ENCODE peak calls at places on chromosomes 12 and 14, in seven cellular contexts. One of them, this sample, is unnamed.

GRCh38 chr12:27270148-27270547 is 26.1 kb downstream of the STK38L start:
- DNase-seq in H9: no peak
- DNase-seq in mesendoderm: no peak
- DNase-seq in IMR-90: no peak
- DNase-seq in H1: no peak
- DNase-seq in mesenchymal stem cell: no peak
- DNase-seq in trophoblast cell: no peak
- DNase-seq in this sample: no peak

GRCh38 chr14:76876076-76876475 is 49.9 kb downstream of the LRRC74A start:
- DNase-seq in H9: peak; percentile 77
- DNase-seq in mesendoderm: peak; percentile 83
- DNase-seq in IMR-90: peak; percentile 73
- DNase-seq in H1: peak; percentile 76
- DNase-seq in mesenchymal stem cell: peak; percentile 73
- DNase-seq in trophoblast cell: peak; percentile 79
- DNase-seq in this sample: peak; percentile 65

GRCh38 chr12:89212339-89212771 is 139.9 kb downstream of the DUSP6 start:
- DNase-seq in H9: no peak
- DNase-seq in mesendoderm: no peak
- DNase-seq in IMR-90: no peak
- DNase-seq in H1: no peak
- DNase-seq in mesenchymal stem cell: no peak
- DNase-seq in trophoblast cell: no peak
- DNase-seq in this sample: no peak

GRCh38 chr14:89267163-89267562 is 149.9 kb downstream of the FOXN3 start:
- DNase-seq in H9: no peak
- DNase-seq in mesendoderm: peak; percentile 49
- DNase-seq in IMR-90: no peak
- DNase-seq in H1: no peak
- DNase-seq in mesenchymal stem cell: no peak
- DNase-seq in trophoblast cell: no peak
- DNase-seq in this sample: no peak

GRCh38 chr12:15186593-15186992 is 34.6 kb downstream of the RERG start:
- DNase-seq in H9: no peak
- DNase-seq in mesendoderm: no peak
- DNase-seq in IMR-90: no peak
- DNase-seq in H1: no peak
- DNase-seq in mesenchymal stem cell: no peak
- DNase-seq in trophoblast cell: no peak
- DNase-seq in this sample: no peak

GRCh38 chr14:50303744-50304471 is 8.1 kb downstream of the L2HGDH start:
- DNase-seq in H9: no peak
- DNase-seq in mesendoderm: no peak
- DNase-seq in IMR-90: peak; percentile 28
- DNase-seq in H1: no peak
- DNase-seq in mesenchymal stem cell: peak; percentile 45
- DNase-seq in trophoblast cell: peak; percentile 89
- DNase-seq in this sample: no peak

GRCh38 chr12:535396-535795 is 75.7 kb downstream of the B4GALNT3 start:
- DNase-seq in H9: no peak
- DNase-seq in mesendoderm: no peak
- DNase-seq in IMR-90: no peak
- DNase-seq in H1: no peak
- DNase-seq in mesenchymal stem cell: no peak
- DNase-seq in trophoblast cell: no peak
- DNase-seq in this sample: no peak

GRCh38 chr12:52380271-52380694 is 5.2 kb downstream of the KRT84 start:
- DNase-seq in H9: peak; percentile 81
- DNase-seq in mesendoderm: peak; percentile 49
- DNase-seq in IMR-90: no peak
- DNase-seq in H1: peak; percentile 67
- DNase-seq in mesenchymal stem cell: peak; percentile 16
- DNase-seq in trophoblast cell: peak; percentile 63
- DNase-seq in this sample: no peak

GRCh38 chr14:100535287-100536131 is 51.7 kb downstream of the BEGAIN start:
- DNase-seq in H9: peak; percentile 17
- DNase-seq in mesendoderm: no peak
- DNase-seq in IMR-90: no peak
- DNase-seq in H1: no peak
- DNase-seq in mesenchymal stem cell: no peak
- DNase-seq in trophoblast cell: no peak
- DNase-seq in this sample: no peak

GRCh38 chr14:93638790-93639189 is 149.5 kb downstream of the PRIMA1 start:
- DNase-seq in H9: no peak
- DNase-seq in mesendoderm: no peak
- DNase-seq in IMR-90: no peak
- DNase-seq in H1: no peak
- DNase-seq in mesenchymal stem cell: no peak
- DNase-seq in trophoblast cell: no peak
- DNase-seq in this sample: no peak

GRCh38 chr14:104443391-104444158 is 136.0 kb upstream of the C14orf180 start:
- DNase-seq in H9: peak; percentile 66
- DNase-seq in mesendoderm: peak; percentile 71
- DNase-seq in IMR-90: no peak
- DNase-seq in H1: peak; percentile 73
- DNase-seq in mesenchymal stem cell: no peak
- DNase-seq in trophoblast cell: peak; percentile 1
- DNase-seq in this sample: no peak
- H3K4me1 ChIP-seq in H9: no peaks in the 10 kb centered on the region
- H3K4me1 ChIP-seq in mesendoderm: no peaks in the 10 kb centered on the region
- H3K4me1 ChIP-seq in IMR-90: no peaks in the 10 kb centered on the region
- H3K4me1 ChIP-seq in H1: peaks cover 7% of the 10 kb centered on the region
- H3K4me1 ChIP-seq in mesenchymal stem cell: no peaks in the 10 kb centered on the region
- H3K4me1 ChIP-seq in trophoblast cell: no peaks in the 10 kb centered on the region
- H3K4me1 ChIP-seq in this sample: peaks cover 25% of the 10 kb centered on the region

DNA sequence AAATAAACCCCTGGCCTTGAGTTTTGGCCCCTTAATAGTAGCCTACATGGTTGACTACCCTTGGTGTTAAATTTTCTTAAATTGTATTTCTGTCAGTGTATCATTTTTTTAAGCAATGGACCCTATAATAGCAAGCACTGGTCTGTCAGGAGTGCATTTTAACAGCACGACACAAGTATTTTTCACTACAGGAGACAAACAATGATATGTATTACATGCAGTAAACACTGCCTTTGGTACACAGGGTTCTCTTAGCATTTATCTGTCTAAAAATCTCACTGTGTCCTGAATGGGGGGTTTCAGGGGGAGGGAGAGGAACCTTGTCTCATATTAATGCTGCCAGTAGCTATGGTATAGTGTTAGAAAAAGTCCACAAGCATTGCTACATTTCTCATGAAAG is 18.4 kb downstream of the LMO3 start:
- DNase-seq in H9: no peak
- DNase-seq in mesendoderm: no peak
- DNase-seq in IMR-90: no peak
- DNase-seq in H1: no peak
- DNase-seq in mesenchymal stem cell: no peak
- DNase-seq in trophoblast cell: no peak
- DNase-seq in this sample: no peak
- H3K9ac ChIP-seq in H9: no peak overlapping the region
- H3K9ac ChIP-seq in mesendoderm: no peak overlapping the region
- H3K9ac ChIP-seq in IMR-90: no peak overlapping the region
- H3K9ac ChIP-seq in H1: no peak overlapping the region
- H3K9ac ChIP-seq in mesenchymal stem cell: peak overlapping the region; percentile 77
- H3K9ac ChIP-seq in trophoblast cell: no peak overlapping the region
- H3K9ac ChIP-seq in this sample: no peak overlapping the region

DNA sequence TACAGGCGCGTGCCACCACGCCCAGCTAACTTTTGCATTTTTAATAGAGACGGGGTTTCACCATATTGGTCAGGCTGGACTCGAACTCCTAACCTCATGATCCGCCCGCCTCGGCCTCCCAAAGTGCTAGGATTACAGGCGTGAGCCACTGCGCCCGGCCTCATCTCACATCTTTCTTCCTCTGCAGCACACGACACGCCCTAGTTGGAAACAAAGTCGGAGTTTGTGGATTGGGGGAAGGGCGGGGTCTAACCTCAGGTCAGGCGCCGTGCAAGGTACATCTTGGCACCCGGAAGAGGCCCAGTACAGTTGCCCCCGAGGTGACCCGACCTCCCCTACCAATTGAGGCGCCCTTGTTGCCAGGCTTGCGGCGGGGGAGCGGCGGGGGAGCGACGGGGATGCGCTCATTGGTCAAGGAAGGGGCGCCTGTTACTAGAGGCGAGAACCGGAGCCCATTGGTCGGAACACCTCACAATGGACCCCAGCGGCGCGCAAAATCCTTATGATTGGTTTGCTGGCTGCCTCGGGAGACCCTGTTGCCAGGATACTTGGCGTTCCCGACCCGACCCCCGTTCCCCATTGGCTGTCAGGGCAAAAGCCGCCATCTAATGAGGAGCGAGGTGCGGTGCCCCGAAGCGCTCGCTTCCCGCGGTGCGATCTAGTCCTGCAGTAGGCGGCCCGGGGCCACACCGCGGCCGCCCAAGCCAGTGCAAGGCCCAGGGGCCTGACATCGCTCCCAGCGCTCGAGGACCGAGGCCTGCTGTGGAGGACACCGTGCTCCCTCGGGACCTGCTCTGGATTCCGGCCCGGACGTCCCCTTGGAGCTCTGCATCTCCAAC is at the start of gene REC8:
- DNase-seq in H9: peak; percentile 100
- DNase-seq in mesendoderm: peak; percentile 99
- DNase-seq in IMR-90: no peak
- DNase-seq in H1: peak; percentile 97
- DNase-seq in mesenchymal stem cell: peak; percentile 92
- DNase-seq in trophoblast cell: no peak
- DNase-seq in this sample: peak; percentile 94
- H3K23ac ChIP-seq in H9: no peak within 1 kb of the TSS
- H3K23ac ChIP-seq in mesendoderm: no peak within 1 kb of the TSS
- H3K23ac ChIP-seq in IMR-90: no peak within 1 kb of the TSS
- H3K23ac ChIP-seq in H1: no peak within 1 kb of the TSS
- H3K23ac ChIP-seq in mesenchymal stem cell: peak within 1 kb of the TSS; percentile 80
- H3K23ac ChIP-seq in trophoblast cell: no peak within 1 kb of the TSS
- H3K23ac ChIP-seq in this sample: peak within 1 kb of the TSS; percentile 61

DNA sequence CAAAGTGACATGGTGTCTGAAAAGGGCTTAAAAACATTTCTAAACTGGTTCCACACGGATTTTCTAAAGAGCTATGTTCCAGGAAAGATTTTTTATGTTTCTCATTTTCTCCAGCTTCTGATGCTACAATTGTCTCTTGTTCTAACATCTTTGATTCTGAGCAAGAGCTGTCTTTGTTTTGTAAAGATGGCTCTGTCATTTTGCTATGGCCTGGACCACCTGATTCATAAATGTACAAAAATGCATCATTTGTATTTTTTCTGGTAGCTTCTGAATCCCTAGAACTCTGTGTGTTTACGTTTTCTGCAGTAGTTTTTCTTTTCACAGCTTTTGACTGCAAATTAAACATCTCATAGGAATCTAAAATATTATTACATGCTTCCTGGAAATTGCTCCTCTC is 3.2 kb downstream of the MLH3 start:
- DNase-seq in H9: no peak
- DNase-seq in mesendoderm: no peak
- DNase-seq in IMR-90: no peak
- DNase-seq in H1: no peak
- DNase-seq in mesenchymal stem cell: no peak
- DNase-seq in trophoblast cell: no peak
- DNase-seq in this sample: no peak
- H3K4me1 ChIP-seq in H9: peaks cover 2% of the 10 kb centered on the region
- H3K4me1 ChIP-seq in mesendoderm: no peaks in the 10 kb centered on the region
- H3K4me1 ChIP-seq in IMR-90: peaks cover 10% of the 10 kb centered on the region
- H3K4me1 ChIP-seq in H1: no peaks in the 10 kb centered on the region
- H3K4me1 ChIP-seq in mesenchymal stem cell: peaks cover 6% of the 10 kb centered on the region
- H3K4me1 ChIP-seq in trophoblast cell: no peaks in the 10 kb centered on the region
- H3K4me1 ChIP-seq in this sample: no peaks in the 10 kb centered on the region

GRCh38 chr14:44010071-44010470 is 497.0 kb downstream of the FSCB start:
- DNase-seq in H9: no peak
- DNase-seq in mesendoderm: no peak
- DNase-seq in IMR-90: no peak
- DNase-seq in H1: no peak
- DNase-seq in mesenchymal stem cell: no peak
- DNase-seq in trophoblast cell: no peak
- DNase-seq in this sample: no peak
- H3K9ac ChIP-seq in H9: no peak overlapping the region
- H3K9ac ChIP-seq in mesendoderm: no peak overlapping the region
- H3K9ac ChIP-seq in IMR-90: no peak overlapping the region
- H3K9ac ChIP-seq in H1: no peak overlapping the region
- H3K9ac ChIP-seq in mesenchymal stem cell: no peak overlapping the region
- H3K9ac ChIP-seq in trophoblast cell: no peak overlapping the region
- H3K9ac ChIP-seq in this sample: no peak overlapping the region

GRCh38 chr12:39178837-39179236 is 264.1 kb downstream of the KIF21A start:
- DNase-seq in H9: no peak
- DNase-seq in mesendoderm: no peak
- DNase-seq in IMR-90: no peak
- DNase-seq in H1: no peak
- DNase-seq in mesenchymal stem cell: no peak
- DNase-seq in trophoblast cell: no peak
- DNase-seq in this sample: no peak

GRCh38 chr12:39173689-39174088 is 268.3 kb upstream of the CPNE8 start:
- DNase-seq in H9: no peak
- DNase-seq in mesendoderm: no peak
- DNase-seq in IMR-90: no peak
- DNase-seq in H1: no peak
- DNase-seq in mesenchymal stem cell: no peak
- DNase-seq in trophoblast cell: no peak
- DNase-seq in this sample: no peak

DNA sequence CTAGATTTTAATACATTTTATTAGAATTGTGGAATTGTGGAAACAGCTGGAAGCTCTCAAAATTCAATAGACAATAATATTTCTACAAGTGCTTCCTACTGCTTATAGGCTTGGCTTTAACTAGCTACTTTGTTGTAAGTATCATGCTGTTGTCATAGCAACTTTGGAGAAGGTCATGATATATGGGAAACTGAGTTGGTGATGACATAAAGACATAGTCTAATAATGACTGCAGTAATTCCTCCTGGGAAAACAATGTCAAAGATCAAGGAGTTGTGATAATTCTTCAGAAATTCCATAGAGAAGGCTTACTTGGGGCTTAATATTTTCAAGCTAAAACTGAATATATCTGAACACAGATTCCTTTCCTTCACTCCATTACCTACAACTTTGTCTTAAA is 266.5 kb downstream of the KIF21A start:
- DNase-seq in H9: no peak
- DNase-seq in mesendoderm: no peak
- DNase-seq in IMR-90: no peak
- DNase-seq in H1: no peak
- DNase-seq in mesenchymal stem cell: peak; percentile 76
- DNase-seq in trophoblast cell: peak; percentile 55
- DNase-seq in this sample: no peak
- H3K23ac ChIP-seq in H9: no peak overlapping the region
- H3K23ac ChIP-seq in mesendoderm: no peak overlapping the region
- H3K23ac ChIP-seq in IMR-90: no peak overlapping the region
- H3K23ac ChIP-seq in H1: no peak overlapping the region
- H3K23ac ChIP-seq in mesenchymal stem cell: no peak overlapping the region
- H3K23ac ChIP-seq in trophoblast cell: no peak overlapping the region
- H3K23ac ChIP-seq in this sample: no peak overlapping the region

This sample was measured in neuronal stem cell.